ENCODE peak calls at places on chromosomes 13 and 19, in eight cellular contexts. F is HCT116, V is lower lobe of right lung, R is BJ, P is breast epithelium, W is pancreas, L is AG10803, X is astrocyte of the spinal cord. J is an unnamed sample.

GRCh38 chr19:48396010-48396870 is 2.8 kb downstream of the GRIN2D start:
- DNase-seq in W (no peak), P (no peak), V (no peak), F (no peak), R (no peak), X (no peak), L (no peak), J (no peak)

GRCh38 chr19:3065675-3066357 is 3.5 kb upstream of the TLE5 start:
- DNase-seq in P (no peak), X (no peak), F (no peak), R (no peak), V (no peak), L (no peak), W (peak), J (no peak)

GRCh38 chr19:19170053-19170945 is at the start of gene MEF2B:
- DNase-seq in X (peak), L (peak), P (peak), V (peak), F (no peak), R (no peak), W (peak), J (peak)

GRCh38 chr19:11418166-11418517 is 972 bp downstream of the RGL3 start:
- DNase-seq in L (no peak), X (no peak), F (no peak), W (no peak), R (no peak), P (no peak), V (no peak), J (no peak)

GRCh38 chr19:45517238-45517637 is 10.0 kb downstream of the VASP start:
- DNase-seq in X (no peak), P (no peak), V (no peak), R (no peak), W (no peak), L (no peak), F (no peak), J (no peak)

GRCh38 chr19:38082256-38083118 is 141.5 kb downstream of the DPF1 start:
- DNase-seq in V (no peak), X (no peak), L (no peak), R (no peak), F (no peak), P (no peak), W (no peak), J (no peak)

GRCh38 chr19:33868076-33868735 is 71.5 kb downstream of the KCTD15 start:
- DNase-seq in X (no peak), R (no peak), L (no peak), P (peak), F (no peak), W (no peak), V (no peak), J (no peak)

GRCh38 chr13:83312194-83312593 is 570.1 kb downstream of the SLITRK1 start:
- DNase-seq in W (no peak), X (peak), F (no peak), V (no peak), L (no peak), P (no peak), R (no peak), J (no peak)

GRCh38 chr13:34357435-34358232 is 539.7 kb downstream of the RFC3 start:
- DNase-seq in X (peak), V (no peak), P (no peak), L (peak), W (no peak), F (no peak), R (no peak), J (peak)

GRCh38 chr19:31517466-31518180 is 168.4 kb upstream of the TSHZ3 start:
- DNase-seq in W (no peak), X (no peak), F (no peak), V (no peak), R (no peak), L (no peak), P (no peak), J (no peak)

GRCh38 chr13:23790591-23791170 is 98.5 kb downstream of the MIPEP start:
- DNase-seq in X (peak), V (no peak), R (peak), P (no peak), F (no peak), L (peak), W (no peak), J (peak)

GRCh38 chr13:64688893-64689677 is 2541.1 kb downstream of the PCDH9 start:
- DNase-seq in L (peak), V (no peak), X (peak), W (no peak), R (peak), F (no peak), P (no peak), J (no peak)

GRCh38 chr19:17394891-17395415 is 957 bp upstream of the CCDC194 start:
- DNase-seq in X (peak), V (peak), P (no peak), R (no peak), F (peak), L (peak), W (peak), J (peak)

GRCh38 chr13:74026753-74027152 is 107.5 kb downstream of the KLF12 start:
- DNase-seq in R (no peak), X (peak), V (no peak), W (no peak), P (no peak), L (no peak), F (no peak), J (no peak)

GRCh38 chr13:64429691-64430090 is 2800.4 kb downstream of the PCDH9 start:
- DNase-seq in V (no peak), R (no peak), P (no peak), X (no peak), W (no peak), L (peak), F (no peak), J (no peak)

GRCh38 chr13:50191004-50191403 is 175.8 kb downstream of the KCNRG start:
- DNase-seq in V (no peak), W (no peak), F (no peak), L (no peak), R (no peak), X (no peak), P (no peak), J (no peak)

GRCh38 chr19:49497047-49497789 is 984 bp downstream of the RPS11 start:
- DNase-seq in L (peak), V (peak), W (no peak), P (no peak), X (peak), R (no peak), F (no peak), J (peak)

GRCh38 chr13:50529154-50529882 is 314.2 kb downstream of the DLEU7 start:
- DNase-seq in V (peak), W (peak), X (peak), R (no peak), F (peak), L (peak), P (peak), J (peak)

GRCh38 chr13:51832471-51833152 is 12.4 kb downstream of the TMEM272 start:
- DNase-seq in F (no peak), P (no peak), W (no peak), L (peak), V (no peak), X (no peak), R (no peak), J (peak)

GRCh38 chr13:21897140-21897539 is 226.3 kb downstream of the FGF9 start:
- DNase-seq in P (no peak), V (no peak), L (no peak), F (no peak), R (no peak), W (no peak), X (no peak), J (no peak)

GRCh38 chr13:46321494-46322225 is 65.4 kb downstream of the RUBCNL start:
- DNase-seq in F (peak), X (peak), V (peak), P (no peak), L (peak), W (no peak), R (no peak), J (peak)

GRCh38 chr19:56087647-56088346 is 33.3 kb downstream of the ZNF787 start:
- DNase-seq in R (no peak), L (no peak), P (no peak), X (no peak), W (no peak), V (no peak), F (no peak), J (no peak)

GRCh38 chr19:44757057-44757734 is 8.7 kb downstream of the BCL3 start:
- DNase-seq in F (no peak), V (no peak), X (peak), L (peak), R (no peak), P (no peak), W (peak), J (peak)

GRCh38 chr13:32443111-32443510 is 15.2 kb upstream of the N4BP2L1 start:
- DNase-seq in F (peak), V (no peak), P (no peak), X (no peak), W (no peak), R (no peak), L (peak), J (peak)

GRCh38 chr19:51441410-51442390 is 16.6 kb downstream of the SIGLEC8 start:
- DNase-seq in W (no peak), V (no peak), X (no peak), F (no peak), R (no peak), P (no peak), L (no peak), J (no peak)

GRCh38 chr13:50208826-50209335 is 193.6 kb downstream of the KCNRG start:
- DNase-seq in L (peak), W (peak), R (peak), F (no peak), V (peak), P (peak), X (peak), J (peak)

GRCh38 chr19:49766938-49767315 is at the start of gene AP2A1:
- DNase-seq in V (no peak), W (no peak), F (no peak), P (no peak), R (no peak), L (no peak), X (no peak), J (no peak)

GRCh38 chr19:10393137-10393536 is 10.2 kb downstream of the CDC37 start:
- DNase-seq in X (no peak), L (no peak), R (no peak), V (no peak), W (no peak), P (no peak), F (no peak), J (no peak)

GRCh38 chr13:80979035-80979641 is 638.2 kb upstream of the SPRY2 start:
- DNase-seq in F (peak), V (peak), X (peak), W (peak), L (peak), P (no peak), R (peak), J (peak)

GRCh38 chr13:35716186-35716585 is 239.7 kb upstream of the MAB21L1 start:
- DNase-seq in P (no peak), R (no peak), L (peak), V (no peak), W (no peak), F (no peak), X (no peak), J (peak)

GRCh38 chr13:20969182-20969581 is 66.6 kb upstream of the XPO4 start:
- DNase-seq in P (no peak), V (no peak), R (no peak), W (no peak), X (peak), F (peak), L (peak), J (no peak)

GRCh38 chr19:45954132-45954531 is 19.5 kb downstream of the NOVA2 start:
- DNase-seq in P (no peak), L (no peak), X (peak), W (no peak), V (no peak), R (no peak), F (no peak), J (no peak)

GRCh38 chr19:14556662-14557188 is 15.1 kb downstream of the NDUFB7 start:
- DNase-seq in X (peak), L (peak), V (peak), R (no peak), F (peak), P (peak), W (peak), J (peak)

GRCh38 chr19:5340637-5341447 is at the start of gene PTPRS:
- DNase-seq in V (peak), X (peak), F (peak), P (peak), L (peak), W (peak), R (no peak), J (peak)
- H3K4me3 ChIP-seq in V (peak), X (peak), F (peak), P (peak), L (peak), W (peak), R (peak), J (peak)

GRCh38 chr19:858868-859843 is at the start of gene CFD:
- DNase-seq in R (no peak), X (no peak), L (no peak), W (no peak), V (peak), P (no peak), F (no peak), J (peak)

GRCh38 chr19:861099-861755 is 1.8 kb downstream of the CFD start:
- DNase-seq in P (no peak), V (no peak), X (no peak), F (no peak), W (no peak), L (no peak), R (no peak), J (no peak)

GRCh38 chr19:860481-861098 is 1.1 kb downstream of the CFD start:
- DNase-seq in F (peak), V (peak), R (no peak), X (peak), L (peak), W (no peak), P (no peak), J (peak)

GRCh38 chr19:855566-856120 is 3.5 kb downstream of the ELANE start:
- DNase-seq in X (no peak), R (no peak), F (no peak), P (no peak), W (no peak), L (no peak), V (no peak), J (no peak)

GRCh38 chr19:858284-858683 is 1.2 kb upstream of the CFD start:
- DNase-seq in V (no peak), L (no peak), P (no peak), F (no peak), X (no peak), R (no peak), W (no peak), J (no peak)
- TF ChIP-seq CTCF in V (no peak), L (no peak), P (no peak), F (no peak), X (no peak), R (no peak), W (no peak), J (no peak)

GRCh38 chr13:28531195-28531955 is 36.4 kb upstream of the FLT1 start:
- DNase-seq in F (no peak), P (no peak), R (no peak), W (no peak), X (no peak), L (peak), V (peak), J (peak)
- H3K4me3 ChIP-seq in F (peak), P (peak), R (peak), W (peak), X (peak), L (peak), V (peak), J (peak)

GRCh38 chr19:36060430-36060829 is 5.7 kb downstream of the WDR62 start:
- DNase-seq in L (peak), P (no peak), F (no peak), R (no peak), X (peak), W (no peak), V (no peak), J (peak)
- TF ChIP-seq CTCF in L (peak), P (peak), F (peak), R (peak), X (peak), W (no peak), V (peak), J (peak)

DNA sequence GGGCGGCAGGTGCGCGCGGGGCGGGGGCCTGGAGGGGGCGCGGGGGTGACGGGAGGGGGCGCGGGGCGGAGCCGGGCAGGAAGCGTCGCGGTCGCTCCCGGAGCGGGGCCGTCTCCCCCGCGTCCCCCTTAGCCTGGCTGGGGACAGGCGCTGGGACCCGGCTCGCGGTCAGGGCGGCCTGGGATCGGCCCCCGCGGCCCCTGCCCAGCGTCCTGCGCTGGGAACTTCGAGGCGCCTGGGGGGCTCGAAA is 74.7 kb upstream of the MCF2L start:
- DNase-seq in W (no peak), L (no peak), X (no peak), F (no peak), P (no peak), V (no peak), R (no peak), J (no peak)
- H3K4me3 ChIP-seq in W (peak), L (no peak), X (no peak), F (peak), P (peak), V (peak), R (peak), J (peak)

GRCh38 chr13:102400619-102401125 is 1.2 kb downstream of the FGF14 start:
- DNase-seq in P (no peak), W (peak), L (no peak), V (peak), X (peak), F (no peak), R (no peak), J (peak)

GRCh38 chr13:102402292-102402691 is 444 bp upstream of the FGF14 start:
- DNase-seq in R (no peak), F (no peak), P (no peak), W (peak), V (no peak), X (peak), L (no peak), J (peak)

GRCh38 chr13:102401305-102401704 is 543 bp downstream of the FGF14 start:
- DNase-seq in W (no peak), X (peak), R (no peak), L (peak), V (no peak), F (no peak), P (no peak), J (peak)

GRCh38 chr13:102401755-102402154 is at the start of gene FGF14:
- DNase-seq in V (no peak), R (no peak), F (no peak), L (no peak), P (no peak), X (peak), W (no peak), J (no peak)

DNA sequence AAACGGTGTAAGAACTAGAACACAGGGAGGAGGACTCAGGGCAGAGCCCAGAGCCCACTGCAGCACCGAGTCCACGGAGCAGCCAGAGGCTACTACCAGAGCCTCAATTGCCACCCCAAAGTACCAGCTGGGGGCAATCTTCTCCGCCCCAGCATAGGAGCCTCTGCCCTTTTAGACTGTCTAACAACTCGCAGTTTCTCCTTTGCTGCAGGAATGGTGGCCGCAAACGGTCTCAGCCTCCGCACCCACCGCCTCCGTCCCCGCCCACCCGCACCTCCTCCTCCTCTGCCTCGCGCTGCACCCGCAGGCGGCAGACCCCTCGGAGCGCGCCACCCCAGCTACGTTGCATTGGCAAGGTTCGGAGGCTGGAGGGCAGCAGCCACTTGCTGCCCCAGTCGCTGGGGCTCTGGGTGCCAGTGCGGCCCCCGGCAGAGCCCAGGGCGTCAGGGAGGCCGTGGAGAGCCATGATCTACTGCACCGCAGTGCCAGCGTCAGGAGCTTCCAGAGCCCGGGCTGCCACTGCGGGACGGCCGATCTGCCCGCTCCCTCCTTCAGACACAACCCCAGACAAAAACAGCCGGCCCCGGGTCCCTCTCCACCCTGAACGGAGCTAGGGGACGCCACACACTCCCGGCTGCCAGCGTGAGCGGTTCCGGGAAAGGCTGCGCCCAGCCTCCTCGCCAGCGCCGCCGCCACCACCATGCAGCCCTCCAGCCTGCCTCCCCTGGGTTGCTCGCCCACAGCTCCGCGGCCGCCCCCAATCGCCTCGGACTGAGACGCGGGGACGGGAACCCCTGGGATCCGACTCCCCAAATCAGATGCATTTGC is 1.8 kb downstream of the FGF14 start:
- DNase-seq in V (peak), W (peak), F (no peak), L (peak), P (no peak), X (no peak), R (no peak), J (no peak)
- TF ChIP-seq CTCF in V (no peak), W (no peak), F (no peak), L (no peak), P (no peak), X (no peak), R (no peak), J (no peak)

GRCh38 chr19:5436101-5436947 is 18.9 kb upstream of the ZNRF4 start:
- DNase-seq in P (no peak), F (no peak), X (peak), R (peak), V (no peak), L (peak), W (no peak), J (no peak)
- H3K4me3 ChIP-seq in P (no peak), F (peak), X (peak), R (peak), V (no peak), L (peak), W (no peak), J (peak)

J was measured in fibroblast of villous mesenchyme.